ENCODE peak calls at places on chromosomes 13 and 19, in six cellular contexts. A, K, Z, V, T and X are unnamed samples.
A peak's percentile ranks its signal among the peaks of the same experiment; 100 is the strongest.

GRCh38 chr13:78015782-78016181 is 97.2 kb upstream of the EDNRB start:
- DNase-seq in V (no peak), Z (no peak), A (no peak), K (no peak), T (no peak), X (no peak)

GRCh38 chr13:95298169-95298940 is 2.9 kb downstream of the ABCC4 start:
- DNase-seq in T (no peak), K (no peak), Z (no peak), A (peak; percentile 70), V (no peak), X (no peak)

GRCh38 chr13:41231025-41231677 is 32.2 kb downstream of the MTRF1 start:
- DNase-seq in A (no peak), T (no peak), K (no peak), Z (no peak), V (no peak), X (no peak)

GRCh38 chr19:986083-986482 is 1.9 kb downstream of the WDR18 start:
- DNase-seq in V (no peak), T (no peak), K (no peak), Z (no peak), A (peak; percentile 43), X (no peak)

GRCh38 chr19:13024958-13025653 is 29.8 kb downstream of the NFIX start:
- DNase-seq in A (peak; percentile 79), K (no peak), V (no peak), Z (no peak), T (no peak), X (no peak)

GRCh38 chr13:99990045-99990977 is 8.7 kb downstream of the ZIC2 start:
- DNase-seq in Z (no peak), V (no peak), K (no peak), A (no peak), T (no peak), X (no peak)

GRCh38 chr13:77136902-77137420 is 110.0 kb upstream of the FBXL3 start:
- DNase-seq in K (peak; percentile 95), A (no peak), V (no peak), Z (no peak), T (no peak), X (no peak)

GRCh38 chr19:47573076-47574026 is at the start of gene ZNF541:
- DNase-seq in V (no peak), Z (peak; percentile 72), K (peak; percentile 12), T (no peak), A (peak; percentile 76), X (no peak)

GRCh38 chr19:13588953-13589833 is 82.9 kb upstream of the CACNA1A start:
- DNase-seq in A (peak; percentile 80), K (peak; percentile 41), Z (peak; percentile 73), T (peak; percentile 79), V (peak; percentile 49), X (peak; percentile 84)

GRCh38 chr13:47726394-47726793 is 274.7 kb downstream of the SUCLA2 start:
- DNase-seq in V (no peak), K (no peak), Z (no peak), T (no peak), A (no peak), X (no peak)

GRCh38 chr13:20401586-20401957 is 124.1 kb downstream of the CRYL1 start:
- DNase-seq in V (no peak), A (no peak), T (no peak), K (no peak), Z (no peak), X (no peak)

GRCh38 chr19:41350735-41351338 is 2.9 kb downstream of the TGFB1 start:
- DNase-seq in V (no peak), K (peak; percentile 21), A (no peak), T (no peak), Z (no peak), X (no peak)

GRCh38 chr13:60757481-60757880 is 360.5 kb downstream of the TDRD3 start:
- DNase-seq in K (no peak), Z (no peak), T (no peak), V (no peak), A (no peak), X (no peak)

GRCh38 chr13:104286566-104287290 is 1220.5 kb upstream of the SLC10A2 start:
- DNase-seq in T (peak; percentile 29), K (no peak), V (no peak), A (no peak), Z (no peak), X (peak; percentile 14)

GRCh38 chr19:20078696-20079095 is 896 bp downstream of the ZNF90 start:
- DNase-seq in T (no peak), A (peak; percentile 49), V (no peak), K (peak; percentile 18), Z (no peak), X (peak; percentile 47)

GRCh38 chr13:37791699-37792098 is 77.9 kb downstream of the TRPC4 start:
- DNase-seq in T (no peak), Z (no peak), V (no peak), K (peak; percentile 10), A (no peak), X (no peak)

GRCh38 chr13:35475131-35475959 is 1.1 kb downstream of the MAB21L1 start:
- DNase-seq in V (no peak), A (no peak), T (no peak), Z (peak; percentile 56), K (peak; percentile 16), X (peak; percentile 89)

GRCh38 chr13:39888865-39889810 is 233.7 kb downstream of the COG6 start:
- DNase-seq in A (no peak), Z (no peak), T (no peak), V (no peak), K (no peak), X (no peak)

GRCh38 chr19:33424181-33424580 is 50.7 kb downstream of the CEBPG start:
- DNase-seq in V (no peak), Z (no peak), A (no peak), T (no peak), K (no peak), X (no peak)

GRCh38 chr19:58562126-58563033 is 4.0 kb upstream of the UBE2M start:
- DNase-seq in A (peak; percentile 66), V (no peak), K (peak; percentile 39), Z (peak; percentile 50), T (no peak), X (no peak)

GRCh38 chr13:30486230-30487074 is 20.7 kb upstream of the HMGB1 start:
- DNase-seq in T (no peak), Z (no peak), A (no peak), K (no peak), V (no peak), X (peak; percentile 37)

GRCh38 chr19:13277104-13277809 is 127.0 kb downstream of the IER2 start:
- DNase-seq in Z (peak; percentile 29), K (peak; percentile 74), T (peak; percentile 73), A (peak; percentile 63), V (peak; percentile 80), X (peak; percentile 92)

GRCh38 chr13:41500501-41500900 is 43.2 kb downstream of the RGCC start:
- DNase-seq in A (no peak), T (peak; percentile 21), V (no peak), Z (no peak), K (no peak), X (peak; percentile 40)

GRCh38 chr13:31310356-31310755 is 110.6 kb downstream of the B3GLCT start:
- DNase-seq in K (no peak), Z (no peak), T (no peak), V (no peak), A (no peak), X (no peak)

GRCh38 chr19:14497347-14497921 is 1.5 kb upstream of the GIPC1 start:
- DNase-seq in Z (peak; percentile 22), T (no peak), V (no peak), A (no peak), K (no peak), X (no peak)

GRCh38 chr19:55063492-55063843 is 520 bp upstream of the RDH13 start:
- DNase-seq in Z (no peak), V (no peak), A (no peak), K (no peak), T (no peak), X (no peak)
- H3K4me3 ChIP-seq in Z (peak overlapping the region; percentile 96), V (no peak overlapping the region), A (peak overlapping the region; percentile 89), K (peak overlapping the region; percentile 46), T (no peak overlapping the region), X (peak overlapping the region; percentile 72)

GRCh38 chr19:48804496-48804895 is 6.3 kb downstream of the BCAT2 start:
- DNase-seq in K (no peak), V (no peak), T (no peak), Z (no peak), A (no peak), X (no peak)
- H3K9me3 ChIP-seq in K (no peaks in the 10 kb centered on the region), V (no peaks in the 10 kb centered on the region), T (no peaks in the 10 kb centered on the region), Z (no peaks in the 10 kb centered on the region), A (no peaks in the 10 kb centered on the region), X (no peaks in the 10 kb centered on the region)

GRCh38 chr13:111210488-111210887 is 95.4 kb downstream of the ARHGEF7 start:
- DNase-seq in V (no peak), A (peak; percentile 75), K (peak; percentile 91), Z (peak; percentile 51), T (no peak), X (peak; percentile 64)
- H3K4me3 ChIP-seq in V (no peak overlapping the region), A (peak overlapping the region; percentile 9), K (peak overlapping the region; percentile 53), Z (peak overlapping the region; percentile 9), T (no peak overlapping the region), X (no peak overlapping the region)

GRCh38 chr19:52095172-52096014 is at the start of gene ZNF841:
- DNase-seq in A (peak; percentile 95), Z (peak; percentile 97), K (peak; percentile 92), V (no peak), T (peak; percentile 92), X (peak; percentile 97)
- H3K9me3 ChIP-seq in A (peaks cover 39% of the 10 kb centered on the region), Z (peaks cover 75% of the 10 kb centered on the region), K (peaks cover 36% of the 10 kb centered on the region), V (no peaks in the 10 kb centered on the region), T (peaks cover 39% of the 10 kb centered on the region), X (peaks cover 5% of the 10 kb centered on the region)

GRCh38 chr13:109869312-109870237 is 83.2 kb upstream of the IRS2 start:
- DNase-seq in A (peak; percentile 75), Z (peak; percentile 81), K (peak; percentile 44), T (no peak), V (no peak), X (peak; percentile 83)
- H3K4me3 ChIP-seq in A (peak overlapping the region; percentile 45), Z (peak overlapping the region; percentile 44), K (peak overlapping the region; percentile 22), T (no peak overlapping the region), V (no peak overlapping the region), X (peak overlapping the region; percentile 53)

GRCh38 chr19:27676334-27676733 is 1536.6 kb downstream of the UQCRFS1 start:
- DNase-seq in V (no peak), Z (no peak), T (no peak), K (no peak), A (no peak), X (no peak)
- H3K9me3 ChIP-seq in V (peaks cover 15% of the 10 kb centered on the region), Z (peaks cover 86% of the 10 kb centered on the region), T (no peaks in the 10 kb centered on the region), K (peaks cover 26% of the 10 kb centered on the region), A (no peaks in the 10 kb centered on the region), X (no peaks in the 10 kb centered on the region)